ENCODE peak calls at places on chromosomes 4 and X, in six cellular contexts. Q, T, K, I, G and Y are unnamed samples.

GRCh38 chr4:56181140-56181950 is 205.9 kb downstream of the AASDH start:
- DNase-seq in I (peak; percentile 23), G (no peak), T (peak; percentile 8), K (no peak), Q (no peak), Y (no peak)

GRCh38 chr4:95540227-95540626 is 8.5 kb downstream of the UNC5C start:
- DNase-seq in Q (no peak), I (no peak), G (no peak), T (no peak), K (no peak), Y (no peak)

GRCh38 chrX:112967341-112967740 is 126.7 kb upstream of the AMOT start:
- DNase-seq in I (no peak), T (peak; percentile 49), G (no peak), K (no peak), Q (no peak), Y (no peak)

GRCh38 chr4:183261953-183262775 is 57.9 kb downstream of the CLDN22 start:
- DNase-seq in G (peak; percentile 91), K (peak; percentile 67), Q (peak; percentile 69), T (peak; percentile 88), I (peak; percentile 56), Y (peak; percentile 91)

GRCh38 chr4:80266902-80267380 is 477 bp downstream of the FGF5 start:
- DNase-seq in K (peak; percentile 30), T (peak; percentile 79), Q (no peak), G (peak; percentile 49), I (no peak), Y (peak; percentile 11)

GRCh38 chr4:25792200-25792791 is 70.5 kb downstream of the SEL1L3 start:
- DNase-seq in Q (peak; percentile 40), G (peak; percentile 71), K (peak; percentile 70), T (peak; percentile 23), I (peak; percentile 51), Y (no peak)

GRCh38 chr4:7430368-7430964 is 4.3 kb downstream of the PSAPL1 start:
- DNase-seq in K (peak; percentile 39), Q (no peak), T (no peak), G (peak; percentile 74), I (peak; percentile 2), Y (peak; percentile 56)

GRCh38 chrX:52034211-52034610 is 34.8 kb downstream of the MAGED4B start:
- DNase-seq in T (no peak), Q (no peak), I (no peak), K (no peak), G (no peak), Y (no peak)

GRCh38 chr4:153095448-153096204 is 108.6 kb upstream of the TRIM2 start:
- DNase-seq in K (no peak), T (no peak), I (no peak), G (no peak), Q (no peak), Y (no peak)

GRCh38 chrX:150324035-150324728 is 38.9 kb upstream of the MAMLD1 start:
- DNase-seq in I (peak; percentile 22), G (no peak), K (peak; percentile 71), T (peak; percentile 83), Q (no peak), Y (peak; percentile 57)

GRCh38 chr4:159366966-159367365 is 264.1 kb downstream of the RAPGEF2 start:
- DNase-seq in T (peak; percentile 77), G (no peak), Q (no peak), K (peak; percentile 27), I (no peak), Y (no peak)

GRCh38 chr4:86978709-86979108 is 43.9 kb downstream of the AFF1 start:
- DNase-seq in T (no peak), I (no peak), Q (no peak), G (no peak), K (no peak), Y (no peak)

GRCh38 chrX:56932653-56933339 is 62.5 kb downstream of the SPIN3 start:
- DNase-seq in T (no peak), K (no peak), I (no peak), G (no peak), Q (no peak), Y (no peak)

GRCh38 chrX:134023851-134024281 is 38.5 kb upstream of the GPC3 start:
- DNase-seq in K (no peak), T (no peak), G (no peak), I (no peak), Q (no peak), Y (peak; percentile 18)

GRCh38 chr4:80306255-80306654 is 29.3 kb upstream of the CFAP299 start:
- DNase-seq in T (peak; percentile 66), Q (no peak), G (no peak), K (peak; percentile 67), I (no peak), Y (no peak)

GRCh38 chr4:567457-568350 is 8.4 kb downstream of the TMEM271 start:
- DNase-seq in G (no peak), Q (no peak), T (no peak), K (no peak), I (no peak), Y (no peak)

GRCh38 chr4:89915937-89916336 is 21.3 kb downstream of the MMRN1 start:
- DNase-seq in I (no peak), G (no peak), Q (no peak), T (no peak), K (peak; percentile 58), Y (no peak)

GRCh38 chr4:19358015-19358414 is 893.7 kb upstream of the SLIT2 start:
- DNase-seq in K (peak; percentile 46), G (no peak), T (peak; percentile 58), Q (no peak), I (no peak), Y (no peak)

GRCh38 chr4:176964116-176964691 is 171.5 kb upstream of the VEGFC start:
- DNase-seq in G (peak; percentile 69), Q (peak; percentile 1), K (peak; percentile 46), T (no peak), I (peak; percentile 16), Y (no peak)

GRCh38 chr4:39729557-39729956 is 31.6 kb downstream of the UBE2K start:
- DNase-seq in Q (no peak), T (peak; percentile 53), K (no peak), G (no peak), I (no peak), Y (no peak)

GRCh38 chr4:30537462-30537861 is 182.7 kb upstream of the PCDH7 start:
- DNase-seq in K (peak; percentile 85), Q (no peak), G (no peak), I (peak; percentile 76), T (peak; percentile 24), Y (peak; percentile 52)

GRCh38 chr4:110654254-110654635 is 31.4 kb upstream of the PITX2 start:
- DNase-seq in G (no peak), K (no peak), I (no peak), T (peak; percentile 31), Q (no peak), Y (no peak)

GRCh38 chrX:139560221-139560620 is 29.7 kb downstream of the F9 start:
- DNase-seq in I (no peak), Q (no peak), K (peak; percentile 29), T (peak; percentile 47), G (no peak), Y (no peak)

GRCh38 chrX:16155586-16155985 is 11.7 kb upstream of the MAGEB17 start:
- DNase-seq in G (no peak), I (no peak), Q (no peak), K (no peak), T (no peak), Y (no peak)

GRCh38 chrX:39845289-39845688 is 252.5 kb downstream of the BCOR start:
- DNase-seq in Q (no peak), T (no peak), K (no peak), G (no peak), I (no peak), Y (no peak)

DNA sequence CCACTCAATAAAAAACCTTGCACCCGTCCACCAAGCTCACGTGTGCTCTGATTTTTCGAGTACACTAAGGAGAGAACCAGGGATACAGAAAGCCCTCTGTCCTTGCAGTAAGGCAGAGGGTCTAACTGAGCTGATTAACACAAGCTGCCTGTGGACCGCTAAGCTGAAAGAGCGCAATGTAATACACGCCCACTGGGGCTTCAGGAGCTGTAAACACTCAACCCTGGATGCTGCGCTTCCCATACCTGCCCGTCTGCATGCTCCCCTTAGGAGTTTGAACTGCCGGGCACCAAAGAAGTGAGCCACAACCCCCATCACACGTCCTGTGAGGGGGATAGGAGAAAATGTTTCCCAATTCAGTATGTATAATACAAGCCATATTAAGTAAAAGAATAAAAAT is 664.8 kb downstream of the PCDH18 start:
- DNase-seq in T (no peak), G (peak; percentile 41), I (no peak), Q (no peak), K (no peak), Y (no peak)
- H3K4me2 ChIP-seq in T (no peak overlapping the region), G (no peak overlapping the region), I (no peak overlapping the region), Q (no peak overlapping the region), K (no peak overlapping the region), Y (no peak overlapping the region)

DNA sequence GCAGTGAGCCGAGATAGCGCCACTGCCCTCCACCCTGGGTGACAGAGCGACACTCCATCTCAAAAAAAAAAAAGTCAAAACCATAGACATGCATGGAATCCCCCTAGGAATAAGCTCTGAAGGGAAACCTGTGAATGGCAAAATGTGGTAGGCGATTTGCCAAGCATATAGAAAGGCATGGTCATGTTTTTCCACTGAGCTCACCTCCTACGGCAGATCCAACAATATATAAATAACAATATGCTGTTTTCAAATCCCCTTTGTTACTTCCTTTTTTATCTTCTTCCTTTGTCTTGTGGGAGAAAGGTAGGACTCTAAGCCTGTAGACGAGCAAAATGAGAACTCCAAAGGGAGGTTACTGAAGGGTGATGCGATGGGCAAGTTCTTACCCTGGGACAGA is 219.0 kb downstream of the PALLD start:
- DNase-seq in T (no peak), I (no peak), K (no peak), G (peak; percentile 60), Q (no peak), Y (no peak)
- TF ChIP-seq EZH2phosphoT487 in T (no peak), I (no peak), K (no peak), G (no peak), Q (no peak), Y (no peak)

DNA sequence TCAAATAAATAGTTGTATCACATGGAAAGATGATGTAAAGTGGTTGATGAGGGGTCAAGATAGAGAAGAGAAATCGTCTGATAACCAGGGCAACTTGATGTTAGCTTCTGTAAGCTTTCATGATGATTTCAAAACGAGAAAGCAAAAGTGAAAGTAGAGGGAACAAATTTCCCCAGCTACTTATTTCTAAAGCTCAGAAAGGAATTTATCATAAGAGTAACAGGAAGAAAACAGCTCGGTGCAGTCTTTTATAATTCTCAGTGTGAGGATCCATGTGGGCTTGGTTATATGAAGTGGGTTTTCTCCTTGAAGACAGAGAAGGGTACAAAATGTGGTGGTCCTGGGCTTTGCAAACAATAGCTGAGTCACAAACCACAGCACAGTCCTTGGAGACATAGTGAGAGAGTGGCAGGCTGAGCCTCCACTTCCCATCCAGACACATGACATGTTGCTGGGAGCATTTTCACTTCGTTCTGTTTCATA is 32.1 kb upstream of the GLRA2 start:
- DNase-seq in Q (no peak), I (no peak), T (peak; percentile 31), K (no peak), G (no peak), Y (no peak)
- H3K4me3 ChIP-seq in Q (peak overlapping the region; percentile 5), I (no peak overlapping the region), T (peak overlapping the region; percentile 64), K (no peak overlapping the region), G (no peak overlapping the region), Y (no peak overlapping the region)

GRCh38 chrX:75131973-75132627 is 24.0 kb downstream of the ABCB7 start:
- DNase-seq in G (no peak), I (no peak), Q (no peak), K (no peak), T (no peak), Y (no peak)

DNA sequence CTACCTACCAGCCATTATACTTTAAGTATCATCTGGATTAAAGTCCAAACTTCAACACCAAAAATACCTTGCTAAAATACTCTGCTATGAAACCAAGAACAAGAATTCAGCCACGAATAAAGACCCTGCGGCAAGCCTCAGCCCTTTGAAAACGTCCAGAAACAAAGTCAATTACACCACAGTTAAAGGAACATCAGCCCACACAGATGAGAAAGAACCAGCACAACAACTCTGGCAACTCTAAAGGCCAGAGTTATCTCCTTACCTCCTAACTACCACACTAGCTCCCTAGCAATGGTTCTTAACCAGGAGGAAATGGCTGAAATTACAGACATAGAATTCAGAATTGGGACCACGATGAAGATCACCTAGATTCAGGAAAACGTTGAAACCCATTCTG is 23.4 kb downstream of the ABCB7 start:
- DNase-seq in K (no peak), I (no peak), G (no peak), T (no peak), Q (no peak), Y (no peak)
- H3K4me2 ChIP-seq in K (no peak overlapping the region), I (no peak overlapping the region), G (no peak overlapping the region), T (no peak overlapping the region), Q (no peak overlapping the region), Y (no peak overlapping the region)